ENCODE peak calls at places on chromosomes 5 and 9, in six cellular contexts. One of them, this sample, is unnamed.

GRCh38 chr9:37497320-37497719 is 11.6 kb downstream of the POLR1E start:
- DNase-seq in breast epithelium: no peak
- DNase-seq in cardiac muscle cell: no peak
- DNase-seq in heart left ventricle: no peak
- DNase-seq in A549: no peak
- DNase-seq in HFF-Myc: no peak
- DNase-seq in this sample: no peak

GRCh38 chr5:148932355-148932935 is 106.0 kb downstream of the ADRB2 start:
- DNase-seq in breast epithelium: no peak
- DNase-seq in cardiac muscle cell: no peak
- DNase-seq in heart left ventricle: no peak
- DNase-seq in A549: no peak
- DNase-seq in HFF-Myc: no peak
- DNase-seq in this sample: no peak

GRCh38 chr5:45826055-45826454 is 129.9 kb upstream of the HCN1 start:
- DNase-seq in breast epithelium: no peak
- DNase-seq in cardiac muscle cell: no peak
- DNase-seq in heart left ventricle: no peak
- DNase-seq in A549: no peak
- DNase-seq in HFF-Myc: no peak
- DNase-seq in this sample: no peak

GRCh38 chr9:72254881-72255545 is 105.8 kb downstream of the GDA start:
- DNase-seq in breast epithelium: no peak
- DNase-seq in cardiac muscle cell: peak; percentile 5
- DNase-seq in heart left ventricle: no peak
- DNase-seq in A549: no peak
- DNase-seq in HFF-Myc: no peak
- DNase-seq in this sample: peak; percentile 53

GRCh38 chr5:72842816-72843215 is 26.4 kb downstream of the TNPO1 start:
- DNase-seq in breast epithelium: no peak
- DNase-seq in cardiac muscle cell: no peak
- DNase-seq in heart left ventricle: no peak
- DNase-seq in A549: peak; percentile 92
- DNase-seq in HFF-Myc: no peak
- DNase-seq in this sample: no peak

GRCh38 chr5:15290953-15291352 is 209.0 kb upstream of the FBXL7 start:
- DNase-seq in breast epithelium: no peak
- DNase-seq in cardiac muscle cell: peak; percentile 19
- DNase-seq in heart left ventricle: no peak
- DNase-seq in A549: no peak
- DNase-seq in HFF-Myc: no peak
- DNase-seq in this sample: no peak

GRCh38 chr9:81664638-81665513 is 24.5 kb downstream of the TLE1 start:
- DNase-seq in breast epithelium: no peak
- DNase-seq in cardiac muscle cell: no peak
- DNase-seq in heart left ventricle: no peak
- DNase-seq in A549: no peak
- DNase-seq in HFF-Myc: no peak
- DNase-seq in this sample: no peak

GRCh38 chr9:128636556-128637530 is 19.8 kb downstream of the DYNC2I2 start:
- DNase-seq in breast epithelium: peak; percentile 72
- DNase-seq in cardiac muscle cell: no peak
- DNase-seq in heart left ventricle: no peak
- DNase-seq in A549: peak; percentile 41
- DNase-seq in HFF-Myc: no peak
- DNase-seq in this sample: no peak

GRCh38 chr9:79524266-79524665 is 47.5 kb upstream of the TLE4 start:
- DNase-seq in breast epithelium: no peak
- DNase-seq in cardiac muscle cell: peak; percentile 3
- DNase-seq in heart left ventricle: no peak
- DNase-seq in A549: no peak
- DNase-seq in HFF-Myc: no peak
- DNase-seq in this sample: no peak

GRCh38 chr9:38294130-38294529 is 98.4 kb upstream of the ALDH1B1 start:
- DNase-seq in breast epithelium: no peak
- DNase-seq in cardiac muscle cell: no peak
- DNase-seq in heart left ventricle: no peak
- DNase-seq in A549: no peak
- DNase-seq in HFF-Myc: no peak
- DNase-seq in this sample: no peak

GRCh38 chr5:148725675-148726074 is 71.3 kb upstream of the HTR4 start:
- DNase-seq in breast epithelium: no peak
- DNase-seq in cardiac muscle cell: no peak
- DNase-seq in heart left ventricle: no peak
- DNase-seq in A549: no peak
- DNase-seq in HFF-Myc: no peak
- DNase-seq in this sample: no peak

GRCh38 chr9:116951588-116952433 is 264.7 kb downstream of the TRIM32 start:
- DNase-seq in breast epithelium: no peak
- DNase-seq in cardiac muscle cell: no peak
- DNase-seq in heart left ventricle: no peak
- DNase-seq in A549: peak; percentile 16
- DNase-seq in HFF-Myc: peak; percentile 54
- DNase-seq in this sample: no peak

GRCh38 chr5:96871022-96871388 is 5.3 kb upstream of the ERAP2 start:
- DNase-seq in breast epithelium: no peak
- DNase-seq in cardiac muscle cell: no peak
- DNase-seq in heart left ventricle: no peak
- DNase-seq in A549: no peak
- DNase-seq in HFF-Myc: no peak
- DNase-seq in this sample: no peak

GRCh38 chr5:57642066-57642465 is 159.5 kb upstream of the ACTBL2 start:
- DNase-seq in breast epithelium: no peak
- DNase-seq in cardiac muscle cell: no peak
- DNase-seq in heart left ventricle: no peak
- DNase-seq in A549: no peak
- DNase-seq in HFF-Myc: no peak
- DNase-seq in this sample: no peak

GRCh38 chr5:59097116-59097515 is 514.2 kb downstream of the RAB3C start:
- DNase-seq in breast epithelium: no peak
- DNase-seq in cardiac muscle cell: peak; percentile 29
- DNase-seq in heart left ventricle: no peak
- DNase-seq in A549: peak; percentile 82
- DNase-seq in HFF-Myc: no peak
- DNase-seq in this sample: no peak

GRCh38 chr5:68962632-68963484 is 131.0 kb upstream of the SLC30A5 start:
- DNase-seq in breast epithelium: peak; percentile 62
- DNase-seq in cardiac muscle cell: peak; percentile 73
- DNase-seq in heart left ventricle: peak; percentile 71
- DNase-seq in A549: peak; percentile 64
- DNase-seq in HFF-Myc: peak; percentile 38
- DNase-seq in this sample: peak; percentile 11

GRCh38 chr9:113509463-113509862 is 45.9 kb downstream of the RGS3 start:
- DNase-seq in breast epithelium: no peak
- DNase-seq in cardiac muscle cell: peak; percentile 63
- DNase-seq in heart left ventricle: no peak
- DNase-seq in A549: no peak
- DNase-seq in HFF-Myc: no peak
- DNase-seq in this sample: no peak

GRCh38 chr9:86353591-86354047 is 591 bp downstream of the TUT7 start:
- DNase-seq in breast epithelium: no peak
- DNase-seq in cardiac muscle cell: peak; percentile 31
- DNase-seq in heart left ventricle: no peak
- DNase-seq in A549: no peak
- DNase-seq in HFF-Myc: no peak
- DNase-seq in this sample: no peak

GRCh38 chr5:44943637-44944036 is 134.9 kb downstream of the MRPS30 start:
- DNase-seq in breast epithelium: no peak
- DNase-seq in cardiac muscle cell: no peak
- DNase-seq in heart left ventricle: no peak
- DNase-seq in A549: no peak
- DNase-seq in HFF-Myc: no peak
- DNase-seq in this sample: no peak

GRCh38 chr9:687994-688393 is 153.5 kb upstream of the DMRT1 start:
- DNase-seq in breast epithelium: no peak
- DNase-seq in cardiac muscle cell: no peak
- DNase-seq in heart left ventricle: no peak
- DNase-seq in A549: no peak
- DNase-seq in HFF-Myc: no peak
- DNase-seq in this sample: no peak

GRCh38 chr5:34691326-34691725 is 35.2 kb downstream of the RAI14 start:
- DNase-seq in breast epithelium: no peak
- DNase-seq in cardiac muscle cell: peak; percentile 49
- DNase-seq in heart left ventricle: no peak
- DNase-seq in A549: no peak
- DNase-seq in HFF-Myc: no peak
- DNase-seq in this sample: no peak

GRCh38 chr5:148374693-148375360 is 8.9 kb upstream of the FBXO38 start:
- DNase-seq in breast epithelium: no peak
- DNase-seq in cardiac muscle cell: peak; percentile 89
- DNase-seq in heart left ventricle: no peak
- DNase-seq in A549: peak; percentile 67
- DNase-seq in HFF-Myc: no peak
- DNase-seq in this sample: peak; percentile 30

GRCh38 chr5:173835662-173836061 is 52.5 kb upstream of the CPEB4 start:
- DNase-seq in breast epithelium: no peak
- DNase-seq in cardiac muscle cell: no peak
- DNase-seq in heart left ventricle: no peak
- DNase-seq in A549: peak; percentile 13
- DNase-seq in HFF-Myc: no peak
- DNase-seq in this sample: no peak

GRCh38 chr5:76608833-76609232 is 14.4 kb downstream of the F2RL2 start:
- DNase-seq in breast epithelium: no peak
- DNase-seq in cardiac muscle cell: peak; percentile 65
- DNase-seq in heart left ventricle: no peak
- DNase-seq in A549: peak; percentile 49
- DNase-seq in HFF-Myc: no peak
- DNase-seq in this sample: peak; percentile 24

GRCh38 chr5:174533771-174534221 is 190.6 kb upstream of the MSX2 start:
- DNase-seq in breast epithelium: no peak
- DNase-seq in cardiac muscle cell: peak; percentile 57
- DNase-seq in heart left ventricle: no peak
- DNase-seq in A549: peak; percentile 50
- DNase-seq in HFF-Myc: peak; percentile 43
- DNase-seq in this sample: peak; percentile 94

GRCh38 chr5:143315929-143316328 is 87.6 kb downstream of the NR3C1 start:
- DNase-seq in breast epithelium: no peak
- DNase-seq in cardiac muscle cell: no peak
- DNase-seq in heart left ventricle: no peak
- DNase-seq in A549: no peak
- DNase-seq in HFF-Myc: no peak
- DNase-seq in this sample: no peak

GRCh38 chr5:54471398-54471797 is 15.9 kb downstream of the HSPB3 start:
- DNase-seq in breast epithelium: no peak
- DNase-seq in cardiac muscle cell: peak; percentile 6
- DNase-seq in heart left ventricle: no peak
- DNase-seq in A549: no peak
- DNase-seq in HFF-Myc: no peak
- DNase-seq in this sample: no peak

GRCh38 chr5:169911448-169912212 is 68.7 kb downstream of the INSYN2B start:
- DNase-seq in breast epithelium: no peak
- DNase-seq in cardiac muscle cell: no peak
- DNase-seq in heart left ventricle: no peak
- DNase-seq in A549: peak; percentile 25
- DNase-seq in HFF-Myc: no peak
- DNase-seq in this sample: no peak
- TF ChIP-seq CTCF in breast epithelium: no peak
- TF ChIP-seq CTCF in cardiac muscle cell: no peak
- TF ChIP-seq CTCF in heart left ventricle: no peak
- TF ChIP-seq CTCF in A549: peak; percentile 11
- TF ChIP-seq CTCF in HFF-Myc: no peak
- TF ChIP-seq CTCF in this sample: no peak

GRCh38 chr5:157819502-157820125 is 39.3 kb downstream of the CLINT1 start:
- DNase-seq in breast epithelium: no peak
- DNase-seq in cardiac muscle cell: no peak
- DNase-seq in heart left ventricle: no peak
- DNase-seq in A549: no peak
- DNase-seq in HFF-Myc: no peak
- DNase-seq in this sample: peak; percentile 43
- H3K4me3 ChIP-seq in breast epithelium: no peak overlapping the region
- H3K4me3 ChIP-seq in cardiac muscle cell: no peak overlapping the region
- H3K4me3 ChIP-seq in heart left ventricle: no peak overlapping the region
- H3K4me3 ChIP-seq in A549: no peak overlapping the region
- H3K4me3 ChIP-seq in HFF-Myc: no peak overlapping the region
- H3K4me3 ChIP-seq in this sample: no peak overlapping the region

DNA sequence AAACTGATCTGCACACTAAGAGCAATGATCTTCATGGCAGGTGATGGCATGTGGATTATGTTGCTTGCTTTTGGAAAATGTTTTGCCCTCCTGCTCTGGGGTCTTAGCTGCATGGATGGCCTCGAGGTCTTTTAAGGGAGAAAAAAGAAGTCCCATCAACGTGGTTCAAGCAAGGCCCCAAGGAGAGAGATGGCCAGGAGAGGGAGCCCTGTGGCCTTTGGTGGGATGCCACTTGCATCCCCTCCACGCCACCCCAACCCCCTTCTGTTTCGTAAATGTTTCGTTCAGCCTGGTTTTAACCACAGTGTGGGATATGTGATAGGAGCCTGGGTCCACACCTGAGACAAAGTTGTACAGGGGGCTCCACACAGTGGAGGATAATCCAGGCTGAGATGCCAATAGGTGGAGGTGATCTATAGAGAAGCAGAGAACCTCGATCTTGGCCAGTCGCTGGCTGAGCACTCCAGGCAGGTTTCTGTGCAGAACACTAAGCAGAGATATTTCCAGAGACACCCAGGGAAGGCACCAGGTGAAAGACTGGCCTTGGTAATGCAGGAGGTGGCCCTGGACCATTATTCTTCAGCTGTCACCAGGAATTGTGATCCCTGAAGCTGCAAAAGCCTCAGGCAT is 25.8 kb upstream of the FRRS1L start:
- DNase-seq in breast epithelium: no peak
- DNase-seq in cardiac muscle cell: peak; percentile 46
- DNase-seq in heart left ventricle: no peak
- DNase-seq in A549: peak; percentile 48
- DNase-seq in HFF-Myc: no peak
- DNase-seq in this sample: no peak
- TF ChIP-seq CTCF in breast epithelium: peak; percentile 29
- TF ChIP-seq CTCF in cardiac muscle cell: peak; percentile 55
- TF ChIP-seq CTCF in heart left ventricle: peak; percentile 46
- TF ChIP-seq CTCF in A549: peak; percentile 49
- TF ChIP-seq CTCF in HFF-Myc: peak; percentile 24
- TF ChIP-seq CTCF in this sample: peak; percentile 82

DNA sequence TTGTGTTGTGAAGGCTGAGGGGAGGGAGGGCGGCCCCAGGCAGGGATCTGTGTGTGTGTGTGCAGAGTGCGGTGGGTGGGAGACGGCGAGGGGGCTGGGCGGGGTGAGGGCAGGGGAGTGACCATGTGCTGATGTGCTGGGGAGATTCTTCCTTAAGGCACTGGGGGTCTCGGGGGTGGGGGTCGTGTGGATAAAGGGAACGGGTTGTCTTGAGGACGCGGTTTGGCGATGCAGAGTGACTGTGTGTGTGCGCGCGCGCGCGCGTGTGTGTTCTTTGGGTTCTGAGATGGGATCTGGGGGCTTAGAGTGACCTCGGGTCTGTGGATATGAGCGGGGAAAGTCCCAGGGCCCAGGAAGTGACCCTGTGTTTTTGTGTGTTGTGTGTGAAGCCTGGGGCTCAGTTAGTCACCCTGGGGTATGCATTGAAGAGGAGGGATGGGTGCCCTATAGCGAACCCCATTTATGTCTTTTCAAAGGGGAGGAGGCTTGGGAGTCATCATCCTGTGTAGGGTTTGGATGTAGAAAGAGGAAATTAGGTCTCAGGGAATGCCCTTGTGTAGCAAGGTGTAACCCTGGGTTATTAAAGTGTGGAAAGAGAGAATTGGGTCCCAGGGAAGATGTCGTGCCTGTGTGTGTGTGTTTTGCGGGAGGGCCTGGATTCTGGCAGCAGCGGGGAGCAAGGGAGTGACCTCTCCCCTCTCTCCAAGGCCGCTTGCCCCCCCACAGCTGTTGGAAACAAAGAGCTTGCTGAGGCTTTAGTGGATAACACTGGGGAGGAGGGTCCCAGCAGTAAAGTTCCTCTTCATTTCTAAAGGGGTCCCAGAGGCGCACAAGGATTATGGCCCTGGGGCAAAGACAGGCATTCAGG is 1.4 kb downstream of the TMEFF1 start:
- DNase-seq in breast epithelium: no peak
- DNase-seq in cardiac muscle cell: no peak
- DNase-seq in heart left ventricle: peak; percentile 5
- DNase-seq in A549: no peak
- DNase-seq in HFF-Myc: no peak
- DNase-seq in this sample: no peak
- H3K4me3 ChIP-seq in breast epithelium: peak overlapping the region; percentile 65
- H3K4me3 ChIP-seq in cardiac muscle cell: peak overlapping the region; percentile 91
- H3K4me3 ChIP-seq in heart left ventricle: peak overlapping the region; percentile 86
- H3K4me3 ChIP-seq in A549: peak overlapping the region; percentile 67
- H3K4me3 ChIP-seq in HFF-Myc: peak overlapping the region; percentile 68
- H3K4me3 ChIP-seq in this sample: peak overlapping the region; percentile 63

This sample was measured in retinal pigment epithelial cell.